ENCODE peak calls at places on chromosomes 13 and 19, in six cellular contexts. One of them, this sample, is unnamed. For H3K9me2, the result is how much of the 10 kb centered on the place peaks cover.

GRCh38 chr19:55519461-55520311 is 17.2 kb downstream of the SBK2 start:
- DNase-seq in MM.1S: no peak
- DNase-seq in hepatocyte: no peak
- DNase-seq in PC-3: peak
- DNase-seq in HCT116: no peak
- DNase-seq in OCI-LY7: no peak
- DNase-seq in this sample: no peak

GRCh38 chr13:78370231-78370630 is 233.1 kb downstream of the POU4F1 start:
- DNase-seq in HCT116: no peak
- DNase-seq in MM.1S: no peak
- DNase-seq in hepatocyte: no peak
- DNase-seq in PC-3: no peak
- DNase-seq in OCI-LY7: no peak
- DNase-seq in this sample: no peak

GRCh38 chr19:12825259-12826131 is 8.9 kb downstream of the RTBDN start:
- DNase-seq in OCI-LY7: no peak
- DNase-seq in MM.1S: no peak
- DNase-seq in hepatocyte: peak
- DNase-seq in PC-3: peak
- DNase-seq in HCT116: no peak
- DNase-seq in this sample: no peak

GRCh38 chr19:41859213-41859617 is 840 bp upstream of the RPS19 start:
- DNase-seq in PC-3: no peak
- DNase-seq in OCI-LY7: no peak
- DNase-seq in hepatocyte: no peak
- DNase-seq in HCT116: no peak
- DNase-seq in MM.1S: no peak
- DNase-seq in this sample: no peak

GRCh38 chr13:97316390-97316789 is 94.3 kb downstream of the MBNL2 start:
- DNase-seq in HCT116: no peak
- DNase-seq in OCI-LY7: no peak
- DNase-seq in hepatocyte: no peak
- DNase-seq in MM.1S: no peak
- DNase-seq in PC-3: no peak
- DNase-seq in this sample: no peak

GRCh38 chr19:38831142-38831605 is 420 bp downstream of the ECH1 start:
- DNase-seq in PC-3: peak
- DNase-seq in OCI-LY7: peak
- DNase-seq in HCT116: no peak
- DNase-seq in hepatocyte: peak
- DNase-seq in MM.1S: no peak
- DNase-seq in this sample: peak

GRCh38 chr19:14006085-14006765 is at the start of gene RFX1:
- DNase-seq in HCT116: peak
- DNase-seq in PC-3: peak
- DNase-seq in hepatocyte: peak
- DNase-seq in MM.1S: peak
- DNase-seq in OCI-LY7: peak
- DNase-seq in this sample: peak

GRCh38 chr19:11260996-11261395 is 1.3 kb downstream of the DOCK6 start:
- DNase-seq in OCI-LY7: no peak
- DNase-seq in PC-3: no peak
- DNase-seq in MM.1S: no peak
- DNase-seq in hepatocyte: no peak
- DNase-seq in HCT116: no peak
- DNase-seq in this sample: no peak

GRCh38 chr13:39385621-39386231 is 217.3 kb downstream of the LHFPL6 start:
- DNase-seq in hepatocyte: no peak
- DNase-seq in MM.1S: no peak
- DNase-seq in HCT116: no peak
- DNase-seq in PC-3: no peak
- DNase-seq in OCI-LY7: no peak
- DNase-seq in this sample: no peak

GRCh38 chr19:5827342-5827890 is 12.1 kb downstream of the FUT6 start:
- DNase-seq in hepatocyte: no peak
- DNase-seq in PC-3: no peak
- DNase-seq in OCI-LY7: no peak
- DNase-seq in HCT116: no peak
- DNase-seq in MM.1S: no peak
- DNase-seq in this sample: no peak

GRCh38 chr19:5828661-5829566 is 10.6 kb downstream of the FUT6 start:
- DNase-seq in PC-3: no peak
- DNase-seq in hepatocyte: peak
- DNase-seq in OCI-LY7: peak
- DNase-seq in HCT116: no peak
- DNase-seq in MM.1S: no peak
- DNase-seq in this sample: no peak

GRCh38 chr19:5827891-5828660 is 11.4 kb downstream of the FUT6 start:
- DNase-seq in HCT116: peak
- DNase-seq in PC-3: peak
- DNase-seq in OCI-LY7: peak
- DNase-seq in MM.1S: peak
- DNase-seq in hepatocyte: peak
- DNase-seq in this sample: peak

GRCh38 chr19:5824791-5825577 is 14.5 kb downstream of the FUT6 start:
- DNase-seq in HCT116: no peak
- DNase-seq in OCI-LY7: no peak
- DNase-seq in hepatocyte: no peak
- DNase-seq in MM.1S: no peak
- DNase-seq in PC-3: no peak
- DNase-seq in this sample: no peak

DNA sequence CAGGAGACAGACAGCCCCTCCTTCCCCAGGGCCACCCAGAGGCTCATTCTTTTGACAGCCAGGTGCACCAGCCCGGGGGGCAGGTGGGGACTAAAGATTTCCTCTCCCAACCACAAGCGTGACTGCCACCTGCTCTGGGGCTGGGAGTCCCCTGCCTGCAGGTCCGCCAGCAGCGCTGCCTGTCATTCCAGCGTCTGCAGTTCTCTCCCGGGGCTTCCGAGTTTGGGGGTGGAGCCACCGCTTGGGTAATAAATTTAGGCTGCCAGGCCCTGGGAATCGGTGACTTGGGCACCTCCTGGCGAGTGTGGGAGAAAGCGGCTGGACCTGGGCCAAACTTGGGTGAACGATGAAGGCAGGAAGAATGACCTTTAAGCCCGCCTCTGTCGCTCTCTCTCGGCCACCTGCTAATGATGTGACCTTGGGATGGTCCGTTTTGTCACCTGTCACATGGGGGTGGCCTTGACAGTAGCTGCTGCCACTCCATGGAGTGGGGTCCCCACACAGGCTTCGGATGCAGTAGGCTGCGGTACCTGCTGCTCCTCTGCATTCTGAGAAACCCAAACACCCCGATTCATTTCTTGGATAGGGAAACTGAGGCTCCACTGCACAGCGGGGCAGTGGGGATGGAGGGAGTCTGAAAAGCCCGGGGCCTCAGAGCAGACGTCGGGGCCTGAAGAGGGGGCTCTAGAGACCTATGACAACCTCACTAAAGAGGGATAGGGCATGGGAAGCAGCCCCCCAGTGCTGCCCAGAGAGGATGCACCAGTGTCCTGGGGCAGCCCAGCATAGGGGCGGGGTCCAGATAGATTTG is 12.8 kb downstream of the FUT6 start:
- DNase-seq in OCI-LY7: peak
- DNase-seq in MM.1S: peak
- DNase-seq in PC-3: peak
- DNase-seq in hepatocyte: peak
- DNase-seq in HCT116: peak
- DNase-seq in this sample: peak
- TF ChIP-seq CTCF in OCI-LY7: peak
- TF ChIP-seq CTCF in MM.1S: peak
- TF ChIP-seq CTCF in PC-3: peak
- TF ChIP-seq CTCF in hepatocyte: peak
- TF ChIP-seq CTCF in HCT116: peak
- TF ChIP-seq CTCF in this sample: no peak

GRCh38 chr19:1064661-1065605 is 2.0 kb upstream of the ARHGAP45 start:
- DNase-seq in OCI-LY7: peak
- DNase-seq in hepatocyte: peak
- DNase-seq in MM.1S: peak
- DNase-seq in PC-3: peak
- DNase-seq in HCT116: peak
- DNase-seq in this sample: no peak

GRCh38 chr19:1063909-1064660 is 2.9 kb upstream of the ARHGAP45 start:
- DNase-seq in OCI-LY7: peak
- DNase-seq in HCT116: no peak
- DNase-seq in hepatocyte: no peak
- DNase-seq in PC-3: peak
- DNase-seq in MM.1S: no peak
- DNase-seq in this sample: no peak

GRCh38 chr19:1066748-1067340 is at the start of gene ARHGAP45:
- DNase-seq in MM.1S: peak
- DNase-seq in hepatocyte: peak
- DNase-seq in PC-3: peak
- DNase-seq in OCI-LY7: peak
- DNase-seq in HCT116: no peak
- DNase-seq in this sample: no peak

GRCh38 chr19:1066251-1066747 is 668 bp upstream of the ARHGAP45 start:
- DNase-seq in PC-3: peak
- DNase-seq in HCT116: no peak
- DNase-seq in hepatocyte: peak
- DNase-seq in OCI-LY7: no peak
- DNase-seq in MM.1S: no peak
- DNase-seq in this sample: peak

DNA sequence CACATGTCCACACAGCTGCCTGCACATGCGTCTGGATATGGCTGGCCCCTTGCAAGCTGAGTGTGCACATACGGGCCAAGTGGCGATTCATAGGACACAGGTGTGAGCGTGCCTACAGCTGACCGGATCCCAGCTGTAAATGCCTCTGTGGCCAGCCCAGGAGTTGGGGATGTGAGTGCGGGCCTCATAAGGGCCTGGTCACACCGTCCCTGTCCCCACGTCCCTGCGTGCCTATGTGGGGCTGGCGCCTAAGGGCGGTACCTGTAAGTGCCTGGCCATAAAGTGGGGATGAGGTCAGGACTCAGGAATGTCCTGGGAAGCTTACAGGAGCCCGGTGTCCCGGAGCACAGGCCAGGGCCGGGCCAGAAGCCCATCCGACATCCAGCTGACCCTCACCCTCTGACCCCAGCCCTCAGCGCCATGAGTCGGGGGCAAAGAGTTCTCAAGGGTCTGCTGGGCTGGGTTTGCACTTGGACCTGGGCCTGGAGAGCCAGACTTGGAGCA is 1.3 kb upstream of the ARHGAP45 start:
- DNase-seq in OCI-LY7: no peak
- DNase-seq in MM.1S: no peak
- DNase-seq in hepatocyte: peak
- DNase-seq in HCT116: peak
- DNase-seq in PC-3: peak
- DNase-seq in this sample: peak
- H3K4me2 ChIP-seq in OCI-LY7: peak
- H3K4me2 ChIP-seq in MM.1S: no peak
- H3K4me2 ChIP-seq in hepatocyte: peak
- H3K4me2 ChIP-seq in HCT116: peak
- H3K4me2 ChIP-seq in PC-3: peak
- H3K4me2 ChIP-seq in this sample: peak

DNA sequence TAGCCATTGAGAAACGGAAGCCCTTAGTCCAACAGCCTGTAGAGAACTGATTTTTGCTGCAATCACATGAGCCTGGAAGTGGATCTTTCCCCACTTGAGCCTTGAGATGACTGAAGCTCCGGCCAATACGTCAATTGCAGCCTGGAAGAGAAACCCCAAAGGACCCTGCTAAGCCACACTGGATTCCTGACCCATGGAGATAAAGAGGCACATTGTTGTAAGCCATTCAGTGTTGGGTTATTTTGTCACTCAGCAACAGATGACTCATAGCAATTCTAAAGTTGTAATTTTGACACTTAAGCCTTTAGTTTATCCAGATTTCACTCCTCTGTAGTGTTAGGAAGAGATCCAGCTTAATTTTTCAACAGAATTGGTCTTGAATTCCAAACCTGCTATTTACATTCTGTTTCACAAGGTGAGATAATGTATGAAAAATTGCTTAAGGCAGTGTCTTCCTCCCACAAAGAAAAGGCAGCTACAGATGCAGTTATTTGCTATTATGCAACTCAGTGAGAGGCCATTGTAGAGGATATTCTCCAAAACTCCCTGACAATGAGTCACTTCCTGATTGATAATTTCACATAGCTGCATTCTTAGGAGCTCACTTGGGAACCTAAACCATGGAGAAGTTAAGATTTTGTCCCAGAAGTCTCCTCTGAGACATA is 59.4 kb upstream of the TSHZ3 start:
- DNase-seq in MM.1S: no peak
- DNase-seq in OCI-LY7: no peak
- DNase-seq in PC-3: peak
- DNase-seq in HCT116: no peak
- DNase-seq in hepatocyte: peak
- DNase-seq in this sample: no peak
- H3K9me2 ChIP-seq in MM.1S: under half
- H3K9me2 ChIP-seq in OCI-LY7: under half
- H3K9me2 ChIP-seq in PC-3: under half
- H3K9me2 ChIP-seq in HCT116: under half
- H3K9me2 ChIP-seq in hepatocyte: under half
- H3K9me2 ChIP-seq in this sample: under half

DNA sequence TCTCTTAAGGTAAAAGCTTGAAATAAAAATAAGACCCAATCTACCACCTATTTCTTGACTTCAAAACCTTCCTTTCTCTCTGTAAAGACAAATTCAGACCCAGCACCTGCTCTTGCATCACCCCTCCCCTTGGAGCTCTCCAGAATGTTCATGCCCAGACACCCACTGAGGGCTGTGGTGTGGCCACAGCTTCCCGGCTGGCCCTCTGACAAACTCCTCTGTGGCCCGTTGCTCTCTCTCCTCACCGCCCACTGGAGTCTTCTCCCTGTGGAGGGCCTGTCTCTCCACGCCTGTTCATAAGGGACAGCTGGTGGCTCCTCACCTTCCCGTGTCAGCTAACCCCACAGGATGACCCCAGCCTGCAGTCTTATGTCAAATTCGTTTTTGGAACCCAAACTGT is 49.1 kb downstream of the TSSK6 start:
- DNase-seq in MM.1S: no peak
- DNase-seq in HCT116: no peak
- DNase-seq in hepatocyte: no peak
- DNase-seq in OCI-LY7: no peak
- DNase-seq in PC-3: no peak
- DNase-seq in this sample: no peak
- TF ChIP-seq CTCF in MM.1S: no peak
- TF ChIP-seq CTCF in HCT116: no peak
- TF ChIP-seq CTCF in hepatocyte: no peak
- TF ChIP-seq CTCF in OCI-LY7: no peak
- TF ChIP-seq CTCF in PC-3: no peak
- TF ChIP-seq CTCF in this sample: no peak

GRCh38 chr19:10006335-10006708 is 4.0 kb downstream of the COL5A3 start:
- DNase-seq in OCI-LY7: no peak
- DNase-seq in hepatocyte: no peak
- DNase-seq in HCT116: no peak
- DNase-seq in PC-3: no peak
- DNase-seq in MM.1S: no peak
- DNase-seq in this sample: no peak

GRCh38 chr19:10007366-10007765 is 2.9 kb downstream of the COL5A3 start:
- DNase-seq in hepatocyte: no peak
- DNase-seq in MM.1S: no peak
- DNase-seq in PC-3: no peak
- DNase-seq in HCT116: no peak
- DNase-seq in OCI-LY7: no peak
- DNase-seq in this sample: no peak

GRCh38 chr19:10006752-10007323 is 3.5 kb downstream of the COL5A3 start:
- DNase-seq in HCT116: no peak
- DNase-seq in PC-3: no peak
- DNase-seq in MM.1S: no peak
- DNase-seq in OCI-LY7: no peak
- DNase-seq in hepatocyte: no peak
- DNase-seq in this sample: no peak

GRCh38 chr19:10004617-10005016 is 5.7 kb downstream of the COL5A3 start:
- DNase-seq in OCI-LY7: no peak
- DNase-seq in hepatocyte: no peak
- DNase-seq in HCT116: no peak
- DNase-seq in MM.1S: no peak
- DNase-seq in PC-3: no peak
- DNase-seq in this sample: no peak

GRCh38 chr19:10005632-10006334 is 4.5 kb downstream of the COL5A3 start:
- DNase-seq in MM.1S: no peak
- DNase-seq in PC-3: no peak
- DNase-seq in HCT116: no peak
- DNase-seq in hepatocyte: no peak
- DNase-seq in OCI-LY7: no peak
- DNase-seq in this sample: no peak
- H3K4me2 ChIP-seq in MM.1S: no peak
- H3K4me2 ChIP-seq in PC-3: no peak
- H3K4me2 ChIP-seq in HCT116: no peak
- H3K4me2 ChIP-seq in hepatocyte: no peak
- H3K4me2 ChIP-seq in OCI-LY7: no peak
- H3K4me2 ChIP-seq in this sample: no peak

This sample was measured in PC-9.